ENCODE peak calls at places on chromosomes 4 and X, in seven cellular contexts. E is heart left ventricle; X is uterus; R is OCI-LY7; M is pancreas; G is activated CD8-positive, alpha-beta memory T cell treated with anti-CD3 and anti-CD28 coated beads for 24 hours; K is activated CD4-positive, alpha-beta T cell treated with anti-CD3 and anti-CD28 coated beads, Interleukin-2, amount 50 U/mL, for 48 hours. B is an unnamed sample.

GRCh38 chrX:8971116-8971515 is 62.8 kb downstream of the FAM9B start:
- DNase-seq in E (no peak), X (no peak), R (peak), M (no peak), G (no peak), K (no peak), B (peak)

GRCh38 chr4:186657766-186658165 is 65.9 kb downstream of the FAT1 start:
- DNase-seq in E (no peak), X (no peak), R (no peak), M (no peak), G (no peak), K (no peak), B (no peak)

GRCh38 chr4:33882246-33882990 is 2361.9 kb downstream of the ARAP2 start:
- DNase-seq in E (no peak), X (no peak), R (no peak), M (no peak), G (no peak), K (no peak), B (no peak)

GRCh38 chr4:142404191-142404611 is 441.9 kb downstream of the INPP4B start:
- DNase-seq in E (peak), X (peak), R (no peak), M (no peak), G (no peak), K (peak), B (no peak)

GRCh38 chr4:57443308-57444243 is 333.4 kb upstream of the IGFBP7 start:
- DNase-seq in E (peak), X (no peak), R (no peak), M (peak), G (no peak), K (no peak), B (no peak)

GRCh38 chr4:28918871-28919270 is 1801.3 kb upstream of the PCDH7 start:
- DNase-seq in E (no peak), X (no peak), R (no peak), M (no peak), G (no peak), K (no peak), B (no peak)

GRCh38 chrX:16856744-16857143 is 13.4 kb downstream of the RBBP7 start:
- DNase-seq in E (no peak), X (no peak), R (no peak), M (no peak), G (no peak), K (no peak), B (no peak)

GRCh38 chrX:129433461-129433860 is 89.8 kb downstream of the SMARCA1 start:
- DNase-seq in E (no peak), X (no peak), R (no peak), M (no peak), G (no peak), K (no peak), B (no peak)

GRCh38 chr4:137635108-137635507 is 102.8 kb upstream of the PCDH18 start:
- DNase-seq in E (no peak), X (no peak), R (no peak), M (no peak), G (no peak), K (no peak), B (peak)

GRCh38 chr4:61540944-61541343 is 340.8 kb downstream of the ADGRL3 start:
- DNase-seq in E (no peak), X (no peak), R (no peak), M (no peak), G (no peak), K (no peak), B (no peak)

GRCh38 chr4:27000820-27001219 is 140.2 kb downstream of the STIM2 start:
- DNase-seq in E (no peak), X (no peak), R (peak), M (no peak), G (no peak), K (no peak), B (no peak)

GRCh38 chr4:41145571-41146078 is 68.7 kb downstream of the APBB2 start:
- DNase-seq in E (no peak), X (no peak), R (peak), M (no peak), G (no peak), K (no peak), B (no peak)